ENCODE peak calls at places on chromosomes 1 and 21, in six cellular contexts. U, J, W, I, C and M are unnamed samples.

GRCh38 chr1:116290085-116290670 is 82.9 kb upstream of the ATP1A1 start:
- DNase-seq in U (no peak), J (peak), W (peak), I (no peak), C (peak), M (no peak)

GRCh38 chr21:46551636-46552241 is 53.1 kb downstream of the S100B start:
- DNase-seq in U (no peak), J (no peak), W (no peak), I (no peak), C (no peak), M (no peak)

GRCh38 chr1:3651939-3652537 is at the start of gene TP73:
- DNase-seq in U (peak), J (no peak), W (no peak), I (no peak), C (no peak), M (no peak)

GRCh38 chr1:12356004-12356890 is 126.4 kb downstream of the VPS13D start:
- DNase-seq in U (no peak), J (peak), W (no peak), I (peak), C (no peak), M (peak)

GRCh38 chr1:227038401-227038800 is 98.3 kb downstream of the COQ8A start:
- DNase-seq in U (no peak), J (peak), W (no peak), I (no peak), C (peak), M (peak)

GRCh38 chr1:24568475-24568874 is 12.6 kb downstream of the NCMAP start:
- DNase-seq in U (no peak), J (no peak), W (no peak), I (no peak), C (no peak), M (no peak)

GRCh38 chr1:84939151-84939550 is 46.1 kb upstream of the LPAR3 start:
- DNase-seq in U (no peak), J (peak), W (no peak), I (no peak), C (peak), M (peak)

GRCh38 chr1:33255347-33256311 is 663 bp upstream of the ZNF362 start:
- DNase-seq in U (peak), J (peak), W (peak), I (no peak), C (peak), M (peak)

GRCh38 chr1:21472861-21473260 is 32.9 kb downstream of the NBPF3 start:
- DNase-seq in U (no peak), J (no peak), W (no peak), I (no peak), C (no peak), M (no peak)

GRCh38 chr1:112267929-112268328 is 128.1 kb upstream of the CTTNBP2NL start:
- DNase-seq in U (no peak), J (no peak), W (peak), I (no peak), C (no peak), M (no peak)

GRCh38 chr21:37654596-37654995 is 261.7 kb downstream of the KCNJ6 start:
- DNase-seq in U (no peak), J (no peak), W (no peak), I (no peak), C (no peak), M (no peak)

GRCh38 chr1:150763631-150764223 is 1.9 kb downstream of the CTSS start:
- DNase-seq in U (no peak), J (no peak), W (no peak), I (no peak), C (no peak), M (no peak)

GRCh38 chr1:182791464-182792179 is 2.0 kb downstream of the NPL start:
- DNase-seq in U (no peak), J (no peak), W (no peak), I (no peak), C (no peak), M (no peak)

GRCh38 chr1:60428161-60428560 is 354.6 kb upstream of the C1orf87 start:
- DNase-seq in U (no peak), J (no peak), W (no peak), I (no peak), C (no peak), M (peak)

GRCh38 chr1:41712687-41713086 is 206.0 kb downstream of the HIVEP3 start:
- DNase-seq in U (no peak), J (no peak), W (peak), I (no peak), C (peak), M (no peak)

GRCh38 chr1:153563339-153563952 is 2.2 kb downstream of the S100A2 start:
- DNase-seq in U (no peak), J (no peak), W (no peak), I (no peak), C (no peak), M (no peak)

GRCh38 chr1:80509965-80510522 is 1290.7 kb upstream of the ADGRL2 start:
- DNase-seq in U (no peak), J (no peak), W (no peak), I (no peak), C (no peak), M (no peak)

GRCh38 chr1:81654657-81655056 is 146.1 kb upstream of the ADGRL2 start:
- DNase-seq in U (no peak), J (no peak), W (no peak), I (no peak), C (no peak), M (no peak)